ENCODE peak calls at places on chromosomes 16 and 17, in seven cellular contexts. E is body of pancreas; K is hypothalamus; S is neural progenitor cell; X is GOT3; U is AML-193; T is stimulated activated CD4-positive, alpha-beta T cell treated with anti-CD3 and anti-CD28 coated beads, TNF-alpha, amount 100 ng/mL, for 24 hours. L is an unnamed sample.

GRCh38 chr17:83081561-83082201 is 2.3 kb downstream of the METRNL start:
- DNase-seq in E (peak), K (no peak), U (peak), T (no peak), X (no peak), S (no peak), L (peak)

GRCh38 chr16:3509470-3509928 is 8.7 kb downstream of the CLUAP1 start:
- DNase-seq in U (no peak), T (no peak), K (no peak), E (peak), X (no peak), S (no peak), L (peak)

GRCh38 chr16:84513111-84514065 is 8.9 kb upstream of the MEAK7 start:
- DNase-seq in U (no peak), E (no peak), T (no peak), X (no peak), S (no peak), K (no peak), L (no peak)

GRCh38 chr16:81558444-81559175 is 114.0 kb downstream of the CMIP start:
- DNase-seq in K (peak), U (no peak), S (peak), E (peak), X (no peak), T (no peak), L (peak)

GRCh38 chr17:64393000-64393402 is 2.3 kb upstream of the PECAM1 start:
- DNase-seq in T (no peak), E (no peak), X (no peak), U (no peak), S (no peak), K (no peak), L (no peak)

GRCh38 chr17:61380836-61381525 is 18.7 kb upstream of the TBX2 start:
- DNase-seq in S (no peak), K (peak), X (no peak), T (no peak), U (no peak), E (no peak), L (no peak)

GRCh38 chr16:85128079-85128837 is 16.0 kb upstream of the CIBAR2 start:
- DNase-seq in K (no peak), U (no peak), E (no peak), X (no peak), S (no peak), T (no peak), L (no peak)

GRCh38 chr17:80166446-80166845 is 3.4 kb upstream of the CARD14 start:
- DNase-seq in S (no peak), E (no peak), X (no peak), U (no peak), T (no peak), K (no peak), L (no peak)

GRCh38 chr17:5587431-5588032 is 3.2 kb upstream of the NLRP1 start:
- DNase-seq in S (peak), T (peak), K (peak), U (peak), E (peak), X (no peak), L (peak)

GRCh38 chr17:44540246-44541084 is 16.8 kb upstream of the FZD2 start:
- DNase-seq in E (no peak), U (no peak), S (no peak), T (no peak), X (no peak), K (no peak), L (no peak)

GRCh38 chr16:89048871-89049422 is 44.7 kb upstream of the ACSF3 start:
- DNase-seq in X (no peak), U (no peak), S (no peak), E (no peak), K (no peak), T (no peak), L (no peak)

GRCh38 chr16:85819245-85819644 is 19.8 kb downstream of the COX4I1 start:
- DNase-seq in T (peak), S (peak), E (peak), U (peak), X (no peak), K (peak), L (peak)

GRCh38 chr17:12927541-12928425 is 90.0 kb downstream of the ELAC2 start:
- DNase-seq in X (no peak), K (no peak), U (no peak), T (no peak), E (no peak), S (no peak), L (no peak)

GRCh38 chr16:87216824-87217205 is 100.4 kb downstream of the C16orf95 start:
- DNase-seq in S (no peak), T (no peak), X (no peak), U (no peak), E (no peak), K (no peak), L (no peak)

GRCh38 chr16:11004351-11004750 is 60.0 kb downstream of the CLEC16A start:
- DNase-seq in X (no peak), S (no peak), E (no peak), U (no peak), T (no peak), K (no peak), L (no peak)

GRCh38 chr17:58365980-58366595 is 14.1 kb upstream of the SUPT4H1 start:
- DNase-seq in K (no peak), X (no peak), T (no peak), E (no peak), S (no peak), U (no peak), L (no peak)

GRCh38 chr17:78497115-78497540 is 80.1 kb downstream of the DNAH17 start:
- DNase-seq in S (peak), K (peak), E (peak), X (peak), T (peak), U (peak), L (peak)

GRCh38 chr17:29138184-29138955 is 41.8 kb downstream of the MYO18A start:
- DNase-seq in X (no peak), U (peak), E (no peak), T (no peak), K (no peak), S (no peak), L (no peak)

GRCh38 chr17:16925461-16926060 is 46.4 kb downstream of the TNFRSF13B start:
- DNase-seq in K (no peak), T (no peak), S (no peak), E (no peak), U (no peak), X (no peak), L (peak)

GRCh38 chr17:34997355-34997862 is 17.1 kb downstream of the LIG3 start:
- DNase-seq in X (no peak), E (peak), T (no peak), S (no peak), K (no peak), U (no peak), L (peak)

GRCh38 chr16:55302635-55303034 is 21.4 kb upstream of the IRX6 start:
- DNase-seq in E (no peak), K (no peak), U (no peak), T (no peak), X (no peak), S (peak), L (no peak)

L was measured in transverse colon.